ENCODE peak calls at places on chromosomes 4 and X, in five cellular contexts. K is mesendoderm, W is cardiac muscle cell, J is epithelial cell of esophagus, V is Right ventricle myocardium superior. C is an unnamed sample.

GRCh38 chr4:22019676-22020075 is 71.1 kb upstream of the KCNIP4 start:
- DNase-seq in K (no peak), W (no peak), V (no peak), J (peak), C (no peak)

GRCh38 chrX:41302293-41302868 is 31.6 kb upstream of the DDX3X start:
- DNase-seq in J (peak), K (peak), W (no peak), V (no peak), C (peak)

GRCh38 chrX:41029332-41029731 is 55.9 kb upstream of the USP9X start:
- DNase-seq in W (no peak), K (no peak), J (peak), V (no peak), C (no peak)

GRCh38 chr4:10161146-10161545 is 44.5 kb upstream of the WDR1 start:
- DNase-seq in W (no peak), K (no peak), J (peak), V (no peak), C (no peak)

GRCh38 chr4:65825121-65825520 is 154.8 kb upstream of the EPHA5 start:
- DNase-seq in J (peak), V (no peak), K (no peak), W (no peak), C (no peak)

GRCh38 chrX:46965125-46965758 is 53.0 kb downstream of the JADE3 start:
- DNase-seq in J (peak), W (no peak), V (no peak), K (no peak), C (no peak)

GRCh38 chr4:13548059-13548983 is 4.0 kb upstream of the NKX3-2 start:
- DNase-seq in J (peak), K (no peak), V (no peak), W (no peak), C (peak)

GRCh38 chr4:180635276-180635675 is 1607.9 kb upstream of the TENM3 start:
- DNase-seq in W (no peak), V (no peak), K (no peak), J (peak), C (peak)

GRCh38 chr4:76445911-76446310 is 10.9 kb downstream of the SHROOM3 start:
- DNase-seq in W (no peak), J (peak), K (no peak), V (no peak), C (no peak)

GRCh38 chr4:141807501-141807900 is 171.1 kb downstream of the IL15 start:
- DNase-seq in W (no peak), K (no peak), J (peak), V (no peak), C (no peak)

GRCh38 chrX:21873063-21873785 is 17.4 kb downstream of the YY2 start:
- DNase-seq in W (no peak), J (peak), V (no peak), K (no peak), C (no peak)

GRCh38 chr4:39530682-39531081 is 3.4 kb upstream of the UGDH start:
- DNase-seq in J (no peak), V (no peak), W (no peak), K (no peak), C (no peak)

GRCh38 chr4:7852568-7853185 is 87.0 kb downstream of the AFAP1 start:
- DNase-seq in J (peak), W (no peak), K (no peak), V (no peak), C (no peak)

GRCh38 chr4:53586121-53586816 is 5.0 kb downstream of the LNX1 start:
- DNase-seq in V (no peak), K (no peak), J (peak), W (no peak), C (no peak)

GRCh38 chrX:80765226-80765625 is 44.5 kb downstream of the BRWD3 start:
- DNase-seq in W (no peak), K (peak), V (no peak), J (peak), C (no peak)

C was measured in neural progenitor cell.